ENCODE peak calls at places on chromosomes 2 and 18, in ten cellular contexts. G, P, H, J, B, U, K, D, Y and X are unnamed samples.

GRCh38 chr18:46474487-46475366 is 182.3 kb downstream of the LOXHD1 start:
- DNase-seq in H (no peak), B (no peak), D (no peak), G (no peak), K (no peak), U (no peak), J (no peak), P (no peak), Y (peak), X (no peak)

GRCh38 chr2:170222842-170223241 is 44.9 kb downstream of the MYO3B start:
- DNase-seq in Y (no peak), H (no peak), G (no peak), D (no peak), P (no peak), K (no peak), B (no peak), U (no peak), J (no peak), X (no peak)

GRCh38 chr2:215522237-215522636 is 86.4 kb upstream of the FN1 start:
- DNase-seq in U (no peak), P (no peak), H (no peak), Y (no peak), D (no peak), B (no peak), J (no peak), G (no peak), K (no peak), X (no peak)

GRCh38 chr18:60894254-60894945 is 438.8 kb upstream of the CDH20 start:
- DNase-seq in K (no peak), Y (no peak), H (no peak), J (no peak), B (no peak), D (no peak), G (no peak), P (no peak), U (peak), X (no peak)

GRCh38 chr2:127768775-127769479 is 42.0 kb downstream of the WDR33 start:
- DNase-seq in D (no peak), J (no peak), G (no peak), K (no peak), Y (no peak), P (no peak), B (no peak), H (no peak), U (no peak), X (no peak)

GRCh38 chr2:228658998-228659397 is 477.5 kb upstream of the SPHKAP start:
- DNase-seq in J (no peak), B (no peak), U (peak), P (no peak), K (no peak), H (no peak), D (peak), G (no peak), Y (no peak), X (no peak)

GRCh38 chr2:17736989-17737388 is 16.6 kb downstream of the SMC6 start:
- DNase-seq in K (no peak), D (no peak), B (no peak), Y (no peak), P (no peak), H (no peak), G (no peak), U (peak), J (no peak), X (no peak)

GRCh38 chr2:54673501-54673998 is 49.9 kb upstream of the EML6 start:
- DNase-seq in K (no peak), U (peak), P (no peak), H (peak), G (peak), D (no peak), B (no peak), J (no peak), Y (no peak), X (no peak)

GRCh38 chr18:60966876-60967275 is 366.4 kb upstream of the CDH20 start:
- DNase-seq in G (no peak), U (peak), J (no peak), D (no peak), B (no peak), H (no peak), K (no peak), P (no peak), Y (no peak), X (no peak)

GRCh38 chr2:45089554-45090261 is 80.5 kb upstream of the SIX2 start:
- DNase-seq in B (no peak), P (no peak), H (no peak), Y (no peak), K (no peak), U (no peak), J (no peak), D (no peak), G (no peak), X (no peak)

GRCh38 chr2:28515176-28515751 is 19.4 kb downstream of the PLB1 start:
- DNase-seq in H (no peak), D (no peak), J (no peak), B (no peak), U (no peak), Y (no peak), P (no peak), K (no peak), G (peak), X (no peak)

GRCh38 chr2:17590342-17590911 is 49.9 kb downstream of the VSNL1 start:
- DNase-seq in U (no peak), Y (no peak), H (no peak), K (no peak), P (no peak), B (no peak), G (no peak), J (no peak), D (no peak), X (no peak)

GRCh38 chr2:88254437-88255081 is 84.4 kb downstream of the THNSL2 start:
- DNase-seq in U (no peak), J (no peak), B (no peak), Y (no peak), P (no peak), D (no peak), K (no peak), H (no peak), G (no peak), X (no peak)

GRCh38 chr2:138979131-138979530 is 198.9 kb upstream of the NXPH2 start:
- DNase-seq in G (no peak), U (no peak), K (no peak), D (no peak), Y (no peak), P (no peak), B (no peak), J (no peak), H (no peak), X (no peak)

GRCh38 chr2:72236445-72237067 is 88.9 kb upstream of the CYP26B1 start:
- DNase-seq in Y (no peak), U (peak), J (no peak), B (no peak), K (peak), P (no peak), G (no peak), H (no peak), D (peak), X (no peak)

GRCh38 chr2:240178564-240178963 is 38.1 kb upstream of the OTOS start:
- DNase-seq in H (no peak), J (no peak), U (no peak), P (no peak), Y (no peak), B (no peak), K (no peak), G (no peak), D (no peak), X (no peak)

GRCh38 chr18:45713239-45713638 is 10.7 kb upstream of the SLC14A1 start:
- DNase-seq in P (no peak), U (no peak), Y (no peak), D (no peak), G (no peak), H (no peak), K (no peak), J (no peak), B (no peak), X (no peak)

GRCh38 chr2:129957891-129958290 is 21.6 kb upstream of the RAB6C start:
- DNase-seq in K (no peak), G (no peak), D (no peak), U (no peak), J (no peak), H (no peak), B (no peak), P (no peak), Y (no peak), X (no peak)

GRCh38 chr2:5592906-5593305 is 99.3 kb upstream of the SOX11 start:
- DNase-seq in J (no peak), H (no peak), D (no peak), G (no peak), K (no peak), B (no peak), Y (no peak), U (no peak), P (no peak), X (no peak)

GRCh38 chr2:72104821-72105588 is 42.7 kb downstream of the CYP26B1 start:
- DNase-seq in B (peak), K (no peak), P (no peak), J (no peak), Y (no peak), H (peak), D (no peak), G (peak), U (no peak), X (no peak)

GRCh38 chr2:68548396-68548795 is 81.0 kb downstream of the APLF start:
- DNase-seq in D (no peak), Y (no peak), U (peak), P (no peak), K (no peak), H (no peak), B (no peak), J (no peak), G (no peak), X (no peak)

GRCh38 chr2:100339823-100340222 is 17.5 kb upstream of the LONRF2 start:
- DNase-seq in P (no peak), J (no peak), D (no peak), B (no peak), K (no peak), G (no peak), Y (peak), H (no peak), U (no peak), X (no peak)

GRCh38 chr2:133571249-133571648 is 3.0 kb upstream of the NCKAP5 start:
- DNase-seq in B (no peak), G (no peak), D (no peak), J (no peak), K (no peak), P (no peak), H (no peak), Y (no peak), U (no peak), X (no peak)

GRCh38 chr2:147560810-147561521 is 283.9 kb upstream of the ACVR2A start:
- DNase-seq in D (no peak), K (no peak), U (peak), Y (no peak), J (no peak), P (no peak), G (no peak), H (no peak), B (no peak), X (no peak)

GRCh38 chr2:210626849-210627248 is 70.5 kb downstream of the CPS1 start:
- DNase-seq in B (no peak), D (no peak), P (no peak), K (peak), H (no peak), G (no peak), J (no peak), Y (no peak), U (peak), X (no peak)